ENCODE peak calls at places on chromosome 16, in ten cellular contexts. J, G, I, E, W, N, F, H, M and R are unnamed samples.

GRCh38 chr16:17942067-17942466 is 394.5 kb downstream of the NPIPA8 start:
- DNase-seq in M (no peak), E (no peak), W (no peak), J (no peak), G (no peak), N (no peak), F (peak; percentile 84), H (no peak), I (no peak), R (no peak)

GRCh38 chr16:10332301-10332700 is 53.6 kb upstream of the ATF7IP2 start:
- DNase-seq in W (no peak), N (no peak), E (no peak), H (no peak), I (no peak), F (no peak), G (no peak), J (no peak), M (no peak), R (no peak)

GRCh38 chr16:2508722-2509400 is 4.9 kb upstream of the ATP6V0C start:
- DNase-seq in H (no peak), J (no peak), W (no peak), F (no peak), M (no peak), G (no peak), N (no peak), I (no peak), E (no peak), R (no peak)

GRCh38 chr16:46972971-46973456 is 460 bp downstream of the DNAJA2 start:
- DNase-seq in I (no peak), G (peak; percentile 71), M (no peak), H (no peak), F (peak; percentile 21), E (peak; percentile 26), J (peak; percentile 53), N (peak; percentile 66), W (peak; percentile 13), R (peak; percentile 50)

GRCh38 chr16:8565498-8565897 is 24.8 kb downstream of the TMEM114 start:
- DNase-seq in I (no peak), M (no peak), J (no peak), E (no peak), G (no peak), H (no peak), W (no peak), N (peak; percentile 21), F (no peak), R (no peak)

GRCh38 chr16:9489823-9490467 is 398.5 kb downstream of the HAPSTR1 start:
- DNase-seq in I (no peak), W (no peak), G (no peak), H (peak; percentile 16), N (no peak), F (no peak), M (no peak), J (no peak), E (no peak), R (no peak)

GRCh38 chr16:67555795-67556212 is 6.5 kb upstream of the CTCF start:
- DNase-seq in N (no peak), G (peak; percentile 82), E (no peak), J (no peak), F (no peak), H (no peak), W (peak; percentile 64), I (peak; percentile 40), M (no peak), R (no peak)

GRCh38 chr16:58481931-58482330 is 18.0 kb upstream of the NDRG4 start:
- DNase-seq in H (no peak), F (no peak), W (no peak), E (no peak), I (no peak), N (no peak), J (no peak), M (no peak), G (no peak), R (no peak)

GRCh38 chr16:57169327-57169726 is 16.5 kb downstream of the PSME3IP1 start:
- DNase-seq in M (no peak), E (no peak), F (no peak), W (no peak), H (no peak), G (no peak), J (no peak), I (no peak), N (no peak), R (no peak)

GRCh38 chr16:51009359-51009758 is 141.7 kb downstream of the SALL1 start:
- DNase-seq in J (no peak), M (no peak), F (no peak), H (no peak), E (no peak), N (no peak), I (no peak), W (no peak), G (no peak), R (no peak)

GRCh38 chr16:29644973-29645698 is 17.9 kb upstream of the SPN start:
- DNase-seq in F (no peak), E (no peak), J (no peak), H (no peak), N (no peak), I (no peak), M (no peak), W (no peak), G (no peak), R (no peak)

GRCh38 chr16:19698480-19699465 is 19.3 kb downstream of the KNOP1 start:
- DNase-seq in W (peak; percentile 48), M (peak; percentile 83), H (no peak), N (no peak), E (no peak), F (no peak), I (peak; percentile 70), G (no peak), J (no peak), R (no peak)

GRCh38 chr16:85969159-85969558 is 70.2 kb downstream of the IRF8 start:
- DNase-seq in W (peak; percentile 17), M (peak; percentile 2), G (no peak), N (peak; percentile 52), J (no peak), I (peak; percentile 46), E (no peak), F (no peak), H (no peak), R (no peak)

GRCh38 chr16:77722315-77723107 is at the start of gene NUDT7:
- DNase-seq in G (peak; percentile 98), N (peak; percentile 99), I (peak; percentile 96), J (peak; percentile 99), M (peak; percentile 93), W (peak; percentile 93), E (peak; percentile 99), F (peak; percentile 99), H (peak; percentile 89), R (peak; percentile 93)
- TF ChIP-seq CTCF in G (peak; percentile 22), N (peak; percentile 19), I (peak; percentile 37), J (no peak), M (peak; percentile 36), W (no peak), E (no peak), F (peak; percentile 49), H (peak; percentile 18), R (no peak)

GRCh38 chr16:88844412-88845118 is 12.2 kb downstream of the GALNS start:
- DNase-seq in E (no peak), M (no peak), F (no peak), I (no peak), G (peak; percentile 49), W (no peak), N (no peak), J (no peak), H (no peak), R (no peak)
- TF ChIP-seq CTCF in E (peak; percentile 19), M (no peak), F (peak; percentile 38), I (no peak), G (peak; percentile 34), W (no peak), N (no peak), J (no peak), H (no peak), R (no peak)

GRCh38 chr16:79843145-79843544 is 242.6 kb upstream of the MAF start:
- DNase-seq in N (no peak), I (no peak), F (no peak), H (no peak), G (no peak), M (no peak), W (no peak), E (no peak), J (no peak), R (no peak)
- TF ChIP-seq CTCF in N (no peak), I (no peak), F (no peak), H (no peak), G (no peak), M (no peak), W (no peak), E (no peak), J (no peak), R (no peak)

GRCh38 chr16:84397090-84397489 is 28.8 kb downstream of the ATP2C2 start:
- DNase-seq in E (no peak), W (no peak), I (no peak), H (no peak), G (no peak), F (no peak), J (no peak), N (no peak), M (no peak), R (no peak)
- TF ChIP-seq CTCF in E (peak; percentile 51), W (no peak), I (peak; percentile 22), H (peak; percentile 44), G (peak; percentile 29), F (no peak), J (no peak), N (no peak), M (no peak), R (no peak)

GRCh38 chr16:87057291-87057881 is 259.8 kb downstream of the C16orf95 start:
- DNase-seq in G (no peak), W (no peak), H (no peak), M (no peak), J (no peak), E (no peak), I (peak; percentile 30), F (no peak), N (no peak), R (no peak)
- TF ChIP-seq CTCF in G (peak; percentile 32), W (peak; percentile 7), H (peak; percentile 19), M (no peak), J (no peak), E (no peak), I (peak; percentile 33), F (peak; percentile 10), N (no peak), R (no peak)

GRCh38 chr16:782766-783403 is 5.3 kb downstream of the RPUSD1 start:
- DNase-seq in W (no peak), I (no peak), M (no peak), J (no peak), H (no peak), E (no peak), F (no peak), G (no peak), N (no peak), R (no peak)
- TF ChIP-seq CTCF in W (no peak), I (no peak), M (no peak), J (no peak), H (no peak), E (no peak), F (no peak), G (no peak), N (no peak), R (no peak)